ENCODE peak calls at places on chromosomes 7 and 10, in four cellular contexts. One of them, this sample, is unnamed.

GRCh38 chr7:35485436-35485835 is 209.5 kb downstream of the HERPUD2 start:
- DNase-seq in lower leg skin: no peak
- DNase-seq in IMR-90: no peak
- DNase-seq in epithelial cell of esophagus: no peak
- DNase-seq in this sample: no peak

GRCh38 chr10:128035557-128035973 is 90.7 kb downstream of the MKI67 start:
- DNase-seq in IMR-90: no peak
- DNase-seq in epithelial cell of esophagus: peak
- DNase-seq in lower leg skin: peak
- DNase-seq in this sample: peak

GRCh38 chr7:131424219-131424822 is 96.6 kb downstream of the MKLN1 start:
- DNase-seq in epithelial cell of esophagus: peak
- DNase-seq in IMR-90: peak
- DNase-seq in lower leg skin: no peak
- DNase-seq in this sample: peak

GRCh38 chr10:125121003-125121402 is 39.4 kb downstream of the CTBP2 start:
- DNase-seq in lower leg skin: no peak
- DNase-seq in epithelial cell of esophagus: peak
- DNase-seq in IMR-90: no peak
- DNase-seq in this sample: no peak

GRCh38 chr10:87546221-87546620 is 41.5 kb downstream of the MINPP1 start:
- DNase-seq in IMR-90: no peak
- DNase-seq in epithelial cell of esophagus: no peak
- DNase-seq in lower leg skin: no peak
- DNase-seq in this sample: peak

GRCh38 chr7:2106920-2107319 is 125.8 kb downstream of the MAD1L1 start:
- DNase-seq in lower leg skin: peak
- DNase-seq in IMR-90: peak
- DNase-seq in epithelial cell of esophagus: peak
- DNase-seq in this sample: no peak

GRCh38 chr7:30730996-30731395 is 20.9 kb upstream of the INMT start:
- DNase-seq in lower leg skin: no peak
- DNase-seq in IMR-90: no peak
- DNase-seq in epithelial cell of esophagus: no peak
- DNase-seq in this sample: no peak

GRCh38 chr10:1174022-1174421 is 117.8 kb downstream of the WDR37 start:
- DNase-seq in epithelial cell of esophagus: no peak
- DNase-seq in IMR-90: no peak
- DNase-seq in lower leg skin: no peak
- DNase-seq in this sample: no peak

GRCh38 chr10:98555011-98555619 is 108.4 kb upstream of the HPS1 start:
- DNase-seq in IMR-90: no peak
- DNase-seq in lower leg skin: no peak
- DNase-seq in epithelial cell of esophagus: peak
- DNase-seq in this sample: no peak

GRCh38 chr7:14739496-14740185 is 162.9 kb downstream of the DGKB start:
- DNase-seq in lower leg skin: no peak
- DNase-seq in IMR-90: no peak
- DNase-seq in epithelial cell of esophagus: no peak
- DNase-seq in this sample: no peak

GRCh38 chr10:22341936-22342222 is 3.4 kb upstream of the SPAG6 start:
- DNase-seq in epithelial cell of esophagus: no peak
- DNase-seq in IMR-90: no peak
- DNase-seq in lower leg skin: no peak
- DNase-seq in this sample: no peak

DNA sequence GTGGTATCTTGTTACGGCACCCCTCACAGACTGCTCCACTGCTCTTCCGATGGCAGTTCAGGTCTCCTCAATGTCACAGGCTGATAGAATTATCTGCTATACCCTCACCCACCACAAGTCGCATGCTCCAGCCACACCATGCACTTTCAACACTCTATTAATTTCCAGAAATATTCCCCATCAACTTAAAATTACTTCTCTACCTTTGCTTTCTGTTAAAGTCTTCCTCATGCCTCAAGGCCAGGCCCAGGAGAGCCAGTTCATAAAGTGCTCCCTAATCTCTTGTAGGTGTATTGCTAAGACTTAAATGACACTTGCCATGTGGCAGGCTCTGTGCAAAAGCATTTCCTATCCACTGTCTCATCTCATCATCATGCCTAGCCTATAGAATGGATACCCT is 105.9 kb upstream of the ARID5B start:
- DNase-seq in epithelial cell of esophagus: no peak
- DNase-seq in lower leg skin: no peak
- DNase-seq in IMR-90: no peak
- DNase-seq in this sample: no peak
- TF ChIP-seq CTCF in epithelial cell of esophagus: no peak
- TF ChIP-seq CTCF in lower leg skin: no peak
- TF ChIP-seq CTCF in IMR-90: no peak
- TF ChIP-seq CTCF in this sample: no peak

DNA sequence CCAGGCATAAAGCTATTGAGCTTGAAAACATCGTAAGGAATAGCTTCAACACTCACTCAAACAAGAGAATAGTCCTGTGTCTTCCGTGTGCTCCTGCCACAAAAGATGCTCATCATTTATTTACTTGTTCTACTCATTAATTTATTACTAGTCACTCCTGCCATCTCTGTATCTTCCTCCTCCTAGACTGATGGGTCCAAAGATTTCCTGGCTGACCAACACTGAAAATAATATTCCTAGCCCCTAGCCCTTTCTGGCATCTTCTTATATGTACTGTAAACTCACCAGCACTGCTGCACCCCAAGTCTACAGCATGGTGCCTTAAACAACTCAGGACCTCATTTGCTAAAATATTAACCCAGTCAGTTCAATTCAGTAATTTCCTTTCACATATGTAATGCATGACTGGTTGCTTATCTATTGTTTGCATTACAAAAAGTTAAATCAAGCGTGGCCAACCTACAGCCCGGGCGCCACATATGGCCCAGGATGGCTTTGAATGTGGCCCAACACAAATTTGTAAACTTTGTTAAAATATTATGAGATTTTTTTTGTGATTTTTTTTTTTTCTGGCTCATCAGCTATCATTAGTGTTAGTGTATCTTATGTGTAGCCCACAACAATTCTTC is 86.7 kb upstream of the GSDME start:
- DNase-seq in epithelial cell of esophagus: no peak
- DNase-seq in lower leg skin: no peak
- DNase-seq in IMR-90: no peak
- DNase-seq in this sample: no peak
- H3K4me3 ChIP-seq in epithelial cell of esophagus: no peak
- H3K4me3 ChIP-seq in lower leg skin: no peak
- H3K4me3 ChIP-seq in IMR-90: no peak
- H3K4me3 ChIP-seq in this sample: no peak

GRCh38 chr10:69801094-69801433 is 642 bp upstream of the COL13A1 start:
- DNase-seq in lower leg skin: no peak
- DNase-seq in epithelial cell of esophagus: peak
- DNase-seq in IMR-90: peak
- DNase-seq in this sample: peak
- TF ChIP-seq CTCF in lower leg skin: no peak
- TF ChIP-seq CTCF in epithelial cell of esophagus: peak
- TF ChIP-seq CTCF in IMR-90: peak
- TF ChIP-seq CTCF in this sample: peak

GRCh38 chr10:117425908-117426566 is 50.8 kb upstream of the PDZD8 start:
- DNase-seq in lower leg skin: no peak
- DNase-seq in epithelial cell of esophagus: no peak
- DNase-seq in IMR-90: no peak
- DNase-seq in this sample: no peak
- H3K4me3 ChIP-seq in lower leg skin: no peak
- H3K4me3 ChIP-seq in epithelial cell of esophagus: no peak
- H3K4me3 ChIP-seq in IMR-90: no peak
- H3K4me3 ChIP-seq in this sample: no peak

GRCh38 chr7:158491094-158491493 is 96.5 kb downstream of the PTPRN2 start:
- DNase-seq in epithelial cell of esophagus: no peak
- DNase-seq in IMR-90: no peak
- DNase-seq in lower leg skin: no peak
- DNase-seq in this sample: no peak
- TF ChIP-seq CTCF in epithelial cell of esophagus: no peak
- TF ChIP-seq CTCF in IMR-90: no peak
- TF ChIP-seq CTCF in lower leg skin: no peak
- TF ChIP-seq CTCF in this sample: no peak